ENCODE peak calls at places on chromosome 6, in ten cellular contexts. K, T, M, X, B, V, U, G, I and R are unnamed samples.
A peak's percentile ranks its signal among the peaks of the same experiment; 100 is the strongest.

GRCh38 chr6:159692303-159693127 is 526 bp downstream of the SOD2 start:
- DNase-seq in K (no peak), T (peak; percentile 67), M (peak; percentile 60), X (no peak), B (peak; percentile 66), V (peak; percentile 40), U (peak; percentile 74), G (peak; percentile 56), I (peak; percentile 93), R (no peak)

GRCh38 chr6:152948150-152948768 is 34.6 kb downstream of the FBXO5 start:
- DNase-seq in K (peak; percentile 3), T (peak; percentile 55), M (peak; percentile 37), X (no peak), B (no peak), V (peak; percentile 12), U (peak; percentile 45), G (no peak), I (no peak), R (no peak)

GRCh38 chr6:145731432-145731831 is 3.9 kb downstream of the EPM2A start:
- DNase-seq in K (no peak), T (no peak), M (peak; percentile 34), X (no peak), B (no peak), V (no peak), U (no peak), G (no peak), I (no peak), R (no peak)

GRCh38 chr6:136752554-136752953 is 39.7 kb downstream of the MAP3K5 start:
- DNase-seq in K (no peak), T (no peak), M (no peak), X (no peak), B (peak; percentile 65), V (no peak), U (peak; percentile 48), G (peak; percentile 8), I (no peak), R (no peak)

GRCh38 chr6:155224031-155224451 is 39.8 kb upstream of the CLDN20 start:
- DNase-seq in K (peak; percentile 49), T (peak; percentile 82), M (peak; percentile 95), X (peak; percentile 24), B (no peak), V (no peak), U (peak; percentile 91), G (no peak), I (no peak), R (no peak)

GRCh38 chr6:41548098-41548840 is 2.1 kb downstream of the FOXP4 start:
- DNase-seq in K (no peak), T (peak; percentile 65), M (no peak), X (no peak), B (no peak), V (no peak), U (peak; percentile 36), G (no peak), I (peak; percentile 83), R (no peak)

GRCh38 chr6:82169138-82169876 is 78.2 kb downstream of the IBTK start:
- DNase-seq in K (no peak), T (no peak), M (no peak), X (no peak), B (no peak), V (no peak), U (no peak), G (no peak), I (no peak), R (no peak)

GRCh38 chr6:136077834-136078576 is 172.1 kb downstream of the MTFR2 start:
- DNase-seq in K (peak; percentile 77), T (no peak), M (peak; percentile 99), X (no peak), B (no peak), V (no peak), U (no peak), G (no peak), I (no peak), R (no peak)

GRCh38 chr6:8387942-8388437 is 47.4 kb downstream of the SLC35B3 start:
- DNase-seq in K (no peak), T (no peak), M (no peak), X (no peak), B (no peak), V (no peak), U (no peak), G (no peak), I (no peak), R (no peak)

GRCh38 chr6:148494226-148494625 is 151.6 kb downstream of the SASH1 start:
- DNase-seq in K (no peak), T (no peak), M (no peak), X (no peak), B (no peak), V (no peak), U (no peak), G (no peak), I (no peak), R (no peak)

GRCh38 chr6:62393608-62394007 is 107.6 kb upstream of the KHDRBS2 start:
- DNase-seq in K (no peak), T (no peak), M (no peak), X (no peak), B (no peak), V (no peak), U (no peak), G (no peak), I (no peak), R (no peak)

GRCh38 chr6:43853066-43853650 is 83.1 kb downstream of the VEGFA start:
- DNase-seq in K (no peak), T (no peak), M (peak; percentile 41), X (no peak), B (no peak), V (no peak), U (no peak), G (no peak), I (no peak), R (no peak)

GRCh38 chr6:157535354-157536217 is 154.6 kb downstream of the ZDHHC14 start:
- DNase-seq in K (no peak), T (peak; percentile 20), M (peak; percentile 87), X (peak; percentile 50), B (no peak), V (no peak), U (peak; percentile 84), G (no peak), I (no peak), R (no peak)

GRCh38 chr6:39026175-39026574 is 22.4 kb upstream of the GLP1R start:
- DNase-seq in K (no peak), T (no peak), M (no peak), X (no peak), B (no peak), V (no peak), U (peak; percentile 29), G (no peak), I (no peak), R (no peak)

DNA sequence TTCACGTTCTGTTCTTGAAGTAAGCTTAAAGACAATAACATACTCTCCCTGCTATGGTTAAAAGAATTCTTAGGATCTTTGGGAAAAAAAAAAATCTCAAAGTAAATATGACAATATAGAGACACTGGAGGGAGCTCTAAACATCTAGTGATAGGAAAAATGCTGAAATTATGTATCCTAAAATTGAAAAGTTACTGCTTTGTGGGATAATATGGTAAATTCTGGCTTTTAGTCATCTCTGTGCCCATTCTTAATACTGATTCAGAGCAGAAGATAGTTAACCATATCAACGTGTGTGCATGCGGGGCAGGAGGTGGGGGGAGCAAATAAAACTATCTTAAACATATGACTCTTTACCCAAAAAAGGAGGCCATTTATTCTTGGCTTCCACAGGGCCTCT is 165.4 kb downstream of the GMPR start:
- DNase-seq in K (no peak), T (no peak), M (no peak), X (no peak), B (no peak), V (no peak), U (no peak), G (no peak), I (no peak), R (no peak)
- TF ChIP-seq CTCF in K (peak; percentile 52), T (peak; percentile 51), M (peak; percentile 38), X (no peak), B (no peak), V (no peak), U (no peak), G (no peak), I (no peak), R (peak; percentile 82)

DNA sequence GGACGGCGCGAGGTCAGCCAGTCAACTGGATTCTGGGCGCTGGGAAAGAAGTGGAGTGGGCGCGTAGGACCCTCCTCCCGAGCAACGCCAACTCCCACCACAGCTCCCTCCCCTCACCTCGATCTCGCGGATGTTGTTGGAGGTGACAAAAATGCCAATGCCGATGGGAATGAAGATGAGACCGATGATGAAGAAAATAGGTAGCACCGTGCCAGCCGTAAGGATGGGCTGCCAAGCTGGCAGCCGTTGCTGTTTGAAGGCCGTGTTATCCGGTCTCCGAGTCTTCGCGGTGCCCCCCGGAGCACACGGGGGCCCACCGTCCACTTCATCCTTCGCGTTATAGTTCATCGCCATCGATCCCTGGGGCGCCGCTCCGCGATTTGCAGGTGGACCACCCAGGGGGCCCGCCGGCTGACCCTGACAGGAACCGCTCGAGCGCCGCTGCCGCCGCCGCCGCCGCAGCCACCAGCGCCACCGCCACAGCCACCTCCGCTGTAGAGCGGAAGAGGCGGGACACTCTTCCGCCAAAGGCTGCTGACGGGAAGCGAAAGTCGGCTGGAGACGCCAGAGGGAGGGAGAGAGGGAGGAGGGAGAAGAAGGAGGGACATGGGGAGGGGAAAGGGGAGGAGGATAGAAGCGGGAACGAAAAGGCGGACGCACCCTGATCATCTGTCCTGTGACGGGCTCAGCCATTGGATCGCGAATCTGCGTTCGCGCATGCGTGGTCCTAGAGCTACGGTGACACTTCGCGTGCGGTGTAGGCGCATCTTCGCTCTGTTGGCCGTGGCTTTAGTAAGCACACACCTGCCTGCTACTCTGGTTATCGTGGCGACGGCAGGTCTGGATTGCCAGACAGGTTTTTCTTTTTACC is at the start of gene TMEM30A:
- DNase-seq in K (peak; percentile 98), T (peak; percentile 99), M (peak; percentile 99), X (peak; percentile 98), B (peak; percentile 98), V (peak; percentile 90), U (peak; percentile 99), G (peak; percentile 94), I (peak; percentile 97), R (peak; percentile 97)
- TF ChIP-seq CTCF in K (no peak), T (no peak), M (no peak), X (no peak), B (no peak), V (no peak), U (no peak), G (no peak), I (no peak), R (no peak)

GRCh38 chr6:169420912-169421543 is 167.4 kb upstream of the THBS2 start:
- DNase-seq in K (no peak), T (peak; percentile 78), M (no peak), X (no peak), B (no peak), V (peak; percentile 22), U (peak; percentile 19), G (peak; percentile 49), I (no peak), R (no peak)
- TF ChIP-seq CTCF in K (peak; percentile 52), T (peak; percentile 52), M (peak; percentile 55), X (peak; percentile 16), B (peak; percentile 44), V (peak; percentile 45), U (peak; percentile 25), G (peak; percentile 58), I (no peak), R (peak; percentile 78)

GRCh38 chr6:447381-448165 is 56.0 kb downstream of the IRF4 start:
- DNase-seq in K (no peak), T (no peak), M (no peak), X (no peak), B (no peak), V (no peak), U (no peak), G (no peak), I (peak; percentile 61), R (no peak)
- TF ChIP-seq CTCF in K (no peak), T (no peak), M (no peak), X (no peak), B (no peak), V (no peak), U (no peak), G (no peak), I (no peak), R (no peak)